ENCODE peak calls at places on chromosome 19, in four cellular contexts. One of them, this sample, is unnamed.

GRCh38 chr19:30691767-30692516 is 319.8 kb downstream of the ZNF536 start:
- DNase-seq in GM12878: no peak
- DNase-seq in HepG2: no peak
- DNase-seq in H1: no peak
- DNase-seq in this sample: peak

GRCh38 chr19:15441317-15441716 is 8.4 kb downstream of the WIZ start:
- DNase-seq in H1: no peak
- DNase-seq in HepG2: no peak
- DNase-seq in GM12878: no peak
- DNase-seq in this sample: no peak

GRCh38 chr19:29048873-29049272 is 164.1 kb downstream of the UQCRFS1 start:
- DNase-seq in GM12878: no peak
- DNase-seq in H1: no peak
- DNase-seq in HepG2: no peak
- DNase-seq in this sample: no peak

GRCh38 chr19:5406816-5407215 is 48.4 kb upstream of the ZNRF4 start:
- DNase-seq in H1: no peak
- DNase-seq in GM12878: no peak
- DNase-seq in HepG2: no peak
- DNase-seq in this sample: no peak

GRCh38 chr19:4052993-4053422 is 13.7 kb downstream of the ZBTB7A start:
- DNase-seq in GM12878: no peak
- DNase-seq in H1: no peak
- DNase-seq in HepG2: peak
- DNase-seq in this sample: no peak

GRCh38 chr19:4811328-4812131 is 20.0 kb downstream of the TICAM1 start:
- DNase-seq in HepG2: peak
- DNase-seq in H1: peak
- DNase-seq in GM12878: no peak
- DNase-seq in this sample: peak

GRCh38 chr19:45352914-45353796 is 12.6 kb downstream of the KLC3 start:
- DNase-seq in GM12878: no peak
- DNase-seq in HepG2: no peak
- DNase-seq in H1: no peak
- DNase-seq in this sample: peak

GRCh38 chr19:38837656-38838121 is 6.1 kb upstream of the ECH1 start:
- DNase-seq in H1: no peak
- DNase-seq in GM12878: no peak
- DNase-seq in HepG2: peak
- DNase-seq in this sample: no peak

GRCh38 chr19:58088521-58089052 is 9.4 kb downstream of the ZSCAN18 start:
- DNase-seq in HepG2: no peak
- DNase-seq in GM12878: no peak
- DNase-seq in H1: no peak
- DNase-seq in this sample: no peak

GRCh38 chr19:35149463-35149862 is 5.1 kb upstream of the FXYD5 start:
- DNase-seq in H1: no peak
- DNase-seq in GM12878: no peak
- DNase-seq in HepG2: no peak
- DNase-seq in this sample: no peak

GRCh38 chr19:54383330-54383729 is 18.6 kb upstream of the LAIR1 start:
- DNase-seq in H1: no peak
- DNase-seq in HepG2: no peak
- DNase-seq in GM12878: no peak
- DNase-seq in this sample: no peak

GRCh38 chr19:8610928-8611284 is 391 bp upstream of the ADAMTS10 start:
- DNase-seq in H1: no peak
- DNase-seq in GM12878: no peak
- DNase-seq in HepG2: no peak
- DNase-seq in this sample: no peak

GRCh38 chr19:4473708-4474503 is 1.8 kb downstream of the HDGFL2 start:
- DNase-seq in H1: peak
- DNase-seq in HepG2: no peak
- DNase-seq in GM12878: no peak
- DNase-seq in this sample: peak

GRCh38 chr19:3687774-3688706 is 12.2 kb downstream of the PIP5K1C start:
- DNase-seq in GM12878: no peak
- DNase-seq in H1: no peak
- DNase-seq in HepG2: peak
- DNase-seq in this sample: no peak

GRCh38 chr19:15911599-15912237 is 13.8 kb upstream of the CYP4F2 start:
- DNase-seq in HepG2: no peak
- DNase-seq in H1: no peak
- DNase-seq in GM12878: no peak
- DNase-seq in this sample: no peak

GRCh38 chr19:38375098-38375493 is 725 bp downstream of the PSMD8 start:
- DNase-seq in GM12878: no peak
- DNase-seq in H1: no peak
- DNase-seq in HepG2: no peak
- DNase-seq in this sample: no peak

GRCh38 chr19:30227661-30228112 is 144.5 kb upstream of the ZNF536 start:
- DNase-seq in HepG2: peak
- DNase-seq in GM12878: no peak
- DNase-seq in H1: peak
- DNase-seq in this sample: peak

GRCh38 chr19:51660975-51661600 is 14.5 kb upstream of the SIGLEC14 start:
- DNase-seq in GM12878: no peak
- DNase-seq in H1: peak
- DNase-seq in HepG2: peak
- DNase-seq in this sample: peak

GRCh38 chr19:16529466-16530144 is 12.6 kb downstream of the CHERP start:
- DNase-seq in HepG2: no peak
- DNase-seq in H1: no peak
- DNase-seq in GM12878: no peak
- DNase-seq in this sample: no peak

GRCh38 chr19:45800009-45800553 is 7.4 kb upstream of the DMWD start:
- DNase-seq in H1: no peak
- DNase-seq in GM12878: no peak
- DNase-seq in HepG2: no peak
- DNase-seq in this sample: no peak

GRCh38 chr19:12779162-12779993 is 4.0 kb upstream of the HOOK2 start:
- DNase-seq in GM12878: no peak
- DNase-seq in H1: no peak
- DNase-seq in HepG2: peak
- DNase-seq in this sample: peak

GRCh38 chr19:41528106-41528505 is 47.9 kb upstream of the CEACAM21 start:
- DNase-seq in HepG2: no peak
- DNase-seq in GM12878: no peak
- DNase-seq in H1: no peak
- DNase-seq in this sample: no peak

GRCh38 chr19:6945733-6946132 is 58.4 kb downstream of the ADGRE1 start:
- DNase-seq in GM12878: no peak
- DNase-seq in HepG2: no peak
- DNase-seq in H1: no peak
- DNase-seq in this sample: no peak

GRCh38 chr19:15240539-15240938 is 8.3 kb upstream of the EPHX3 start:
- DNase-seq in H1: no peak
- DNase-seq in HepG2: no peak
- DNase-seq in GM12878: no peak
- DNase-seq in this sample: no peak

GRCh38 chr19:38362076-38362945 is 12.1 kb upstream of the PSMD8 start:
- DNase-seq in HepG2: peak
- DNase-seq in GM12878: no peak
- DNase-seq in H1: peak
- DNase-seq in this sample: peak

GRCh38 chr19:42196011-42197001 is 21.2 kb downstream of the DEDD2 start:
- DNase-seq in H1: peak
- DNase-seq in GM12878: no peak
- DNase-seq in HepG2: no peak
- DNase-seq in this sample: no peak

GRCh38 chr19:3504723-3505122 is 1.4 kb upstream of the FZR1 start:
- DNase-seq in GM12878: no peak
- DNase-seq in HepG2: no peak
- DNase-seq in H1: no peak
- DNase-seq in this sample: no peak

GRCh38 chr19:6402834-6403608 is 10.1 kb upstream of the GTF2F1 start:
- DNase-seq in GM12878: no peak
- DNase-seq in H1: no peak
- DNase-seq in HepG2: peak
- DNase-seq in this sample: no peak

GRCh38 chr19:29889702-29890101 is 52.3 kb upstream of the URI1 start:
- DNase-seq in H1: no peak
- DNase-seq in GM12878: no peak
- DNase-seq in HepG2: no peak
- DNase-seq in this sample: no peak

GRCh38 chr19:3471954-3472655 is 8.2 kb downstream of the SMIM24 start:
- DNase-seq in GM12878: no peak
- DNase-seq in HepG2: no peak
- DNase-seq in H1: peak
- DNase-seq in this sample: peak

GRCh38 chr19:41978470-41978869 is 15.6 kb downstream of the ATP1A3 start:
- DNase-seq in HepG2: no peak
- DNase-seq in H1: no peak
- DNase-seq in GM12878: no peak
- DNase-seq in this sample: no peak

GRCh38 chr19:39106201-39106600 is 19.4 kb upstream of the PAK4 start:
- DNase-seq in H1: no peak
- DNase-seq in GM12878: no peak
- DNase-seq in HepG2: no peak
- DNase-seq in this sample: no peak

GRCh38 chr19:11989112-11989456 is 24.2 kb downstream of the ZNF763 start:
- DNase-seq in H1: no peak
- DNase-seq in HepG2: no peak
- DNase-seq in GM12878: no peak
- DNase-seq in this sample: no peak

GRCh38 chr19:36113895-36114762 is 546 bp downstream of the POLR2I start:
- DNase-seq in H1: peak
- DNase-seq in HepG2: no peak
- DNase-seq in GM12878: no peak
- DNase-seq in this sample: peak

GRCh38 chr19:46537136-46538097 is 41.8 kb upstream of the PNMA8B start:
- DNase-seq in HepG2: no peak
- DNase-seq in H1: peak
- DNase-seq in GM12878: no peak
- DNase-seq in this sample: peak

GRCh38 chr19:39146686-39147450 is 21.3 kb downstream of the PAK4 start:
- DNase-seq in H1: no peak
- DNase-seq in GM12878: no peak
- DNase-seq in HepG2: no peak
- DNase-seq in this sample: no peak

GRCh38 chr19:869245-870177 is 10.0 kb downstream of the CFD start:
- DNase-seq in H1: no peak
- DNase-seq in GM12878: no peak
- DNase-seq in HepG2: no peak
- DNase-seq in this sample: no peak
- TF ChIP-seq TCF12 in H1: no peak
- TF ChIP-seq TCF12 in GM12878: no peak
- TF ChIP-seq TCF12 in HepG2: no peak
- TF ChIP-seq TCF12 in this sample: no peak

GRCh38 chr19:2254052-2254872 is 2.0 kb downstream of the JSRP1 start:
- DNase-seq in H1: peak
- DNase-seq in GM12878: no peak
- DNase-seq in HepG2: peak
- DNase-seq in this sample: peak
- TF ChIP-seq TCF12 in H1: no peak
- TF ChIP-seq TCF12 in GM12878: no peak
- TF ChIP-seq TCF12 in HepG2: no peak
- TF ChIP-seq TCF12 in this sample: no peak

GRCh38 chr19:13882419-13882795 is 5.5 kb downstream of the NANOS3 start:
- DNase-seq in H1: no peak
- DNase-seq in HepG2: no peak
- DNase-seq in GM12878: no peak
- DNase-seq in this sample: no peak

GRCh38 chr19:13880059-13880672 is 3.2 kb downstream of the NANOS3 start:
- DNase-seq in H1: peak
- DNase-seq in GM12878: peak
- DNase-seq in HepG2: peak
- DNase-seq in this sample: peak

GRCh38 chr19:13881231-13881691 is 4.3 kb downstream of the NANOS3 start:
- DNase-seq in HepG2: peak
- DNase-seq in GM12878: no peak
- DNase-seq in H1: no peak
- DNase-seq in this sample: peak

GRCh38 chr19:13882841-13883240 is 5.9 kb downstream of the NANOS3 start:
- DNase-seq in H1: no peak
- DNase-seq in HepG2: no peak
- DNase-seq in GM12878: no peak
- DNase-seq in this sample: peak

DNA sequence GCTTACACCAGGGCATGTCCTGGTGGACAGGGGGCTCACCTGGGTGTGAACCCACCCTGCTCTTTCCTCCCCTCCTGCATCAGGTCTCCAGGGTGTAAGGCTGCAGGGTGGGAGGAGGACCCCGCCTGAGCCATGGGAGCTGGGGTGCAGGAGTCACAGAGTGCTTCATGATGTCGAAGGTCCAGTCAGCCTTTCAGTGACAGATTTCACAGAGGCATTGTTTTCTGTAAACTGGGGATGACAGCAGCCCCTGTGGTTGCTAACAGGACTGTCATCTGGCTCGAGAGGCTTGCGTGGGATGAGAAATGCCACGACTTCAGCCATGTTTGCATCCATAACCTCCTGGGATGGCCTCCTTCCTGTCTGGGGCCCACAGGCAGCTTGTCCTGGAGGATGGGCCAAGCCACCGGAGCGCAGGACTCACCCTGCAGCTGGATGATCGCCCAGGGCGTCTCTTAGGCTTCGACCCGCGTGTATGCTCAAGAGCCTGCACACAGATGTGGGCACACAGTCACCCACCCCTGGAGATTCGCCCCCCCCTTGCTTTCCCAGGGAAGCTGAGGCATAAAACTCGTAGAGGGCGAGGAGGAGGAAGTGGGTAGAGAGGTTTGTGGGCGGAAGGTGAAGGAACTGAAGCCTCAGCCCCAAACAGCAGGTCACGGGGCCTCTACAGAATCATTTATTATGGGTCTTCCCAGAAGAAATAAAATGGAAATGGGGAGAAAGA is 4.9 kb downstream of the NANOS3 start:
- DNase-seq in H1: no peak
- DNase-seq in HepG2: no peak
- DNase-seq in GM12878: no peak
- DNase-seq in this sample: no peak
- TF ChIP-seq TCF12 in H1: no peak
- TF ChIP-seq TCF12 in HepG2: no peak
- TF ChIP-seq TCF12 in GM12878: no peak
- TF ChIP-seq TCF12 in this sample: no peak

GRCh38 chr19:34120846-34121639 is 51.3 kb upstream of the LSM14A start:
- DNase-seq in GM12878: no peak
- DNase-seq in HepG2: peak
- DNase-seq in H1: peak
- DNase-seq in this sample: peak
- TF ChIP-seq TCF12 in GM12878: no peak
- TF ChIP-seq TCF12 in HepG2: no peak
- TF ChIP-seq TCF12 in H1: no peak
- TF ChIP-seq TCF12 in this sample: no peak

GRCh38 chr19:56476671-56477428 is at the start of gene ZNF667:
- DNase-seq in H1: no peak
- DNase-seq in HepG2: no peak
- DNase-seq in GM12878: no peak
- DNase-seq in this sample: peak
- TF ChIP-seq TCF12 in H1: no peak
- TF ChIP-seq TCF12 in HepG2: no peak
- TF ChIP-seq TCF12 in GM12878: no peak
- TF ChIP-seq TCF12 in this sample: no peak

This sample was measured in SK-N-SH.